ENCODE peak calls at places on chromosome 4, in ten cellular contexts. One of them, this sample, is unnamed.

GRCh38 chr4:87240341-87240740 is 19.9 kb upstream of the KLHL8 start:
- DNase-seq in colonic mucosa: no peak
- DNase-seq in osteoblast: peak; percentile 43
- DNase-seq in astrocyte of the spinal cord: no peak
- DNase-seq in esophagus muscularis mucosa: no peak
- DNase-seq in WTC11: no peak
- DNase-seq in endodermal cell: no peak
- DNase-seq in nephron progenitor cell: no peak
- DNase-seq in MCF 10A: no peak
- DNase-seq in lower leg skin: no peak
- DNase-seq in this sample: no peak

GRCh38 chr4:59936566-59936965 is 1263.6 kb upstream of the ADGRL3 start:
- DNase-seq in MCF 10A: no peak
- DNase-seq in astrocyte of the spinal cord: no peak
- DNase-seq in colonic mucosa: no peak
- DNase-seq in osteoblast: no peak
- DNase-seq in nephron progenitor cell: no peak
- DNase-seq in WTC11: no peak
- DNase-seq in lower leg skin: no peak
- DNase-seq in esophagus muscularis mucosa: no peak
- DNase-seq in endodermal cell: no peak
- DNase-seq in this sample: no peak

GRCh38 chr4:138741366-138741765 is 274.2 kb upstream of the NOCT start:
- DNase-seq in osteoblast: no peak
- DNase-seq in lower leg skin: no peak
- DNase-seq in astrocyte of the spinal cord: no peak
- DNase-seq in MCF 10A: no peak
- DNase-seq in WTC11: no peak
- DNase-seq in esophagus muscularis mucosa: no peak
- DNase-seq in nephron progenitor cell: no peak
- DNase-seq in colonic mucosa: no peak
- DNase-seq in endodermal cell: no peak
- DNase-seq in this sample: no peak

GRCh38 chr4:86582453-86582852 is 11.7 kb upstream of the PTPN13 start:
- DNase-seq in astrocyte of the spinal cord: no peak
- DNase-seq in osteoblast: peak; percentile 25
- DNase-seq in endodermal cell: no peak
- DNase-seq in MCF 10A: no peak
- DNase-seq in WTC11: no peak
- DNase-seq in nephron progenitor cell: no peak
- DNase-seq in colonic mucosa: no peak
- DNase-seq in lower leg skin: no peak
- DNase-seq in esophagus muscularis mucosa: no peak
- DNase-seq in this sample: no peak

GRCh38 chr4:3145251-3145908 is 70.9 kb downstream of the HTT start:
- DNase-seq in astrocyte of the spinal cord: peak; percentile 42
- DNase-seq in esophagus muscularis mucosa: no peak
- DNase-seq in WTC11: no peak
- DNase-seq in osteoblast: no peak
- DNase-seq in colonic mucosa: no peak
- DNase-seq in nephron progenitor cell: no peak
- DNase-seq in MCF 10A: no peak
- DNase-seq in endodermal cell: no peak
- DNase-seq in lower leg skin: no peak
- DNase-seq in this sample: no peak

GRCh38 chr4:180923476-180923875 is 1319.7 kb upstream of the TENM3 start:
- DNase-seq in osteoblast: peak; percentile 47
- DNase-seq in lower leg skin: no peak
- DNase-seq in astrocyte of the spinal cord: peak; percentile 60
- DNase-seq in WTC11: no peak
- DNase-seq in colonic mucosa: no peak
- DNase-seq in esophagus muscularis mucosa: no peak
- DNase-seq in nephron progenitor cell: no peak
- DNase-seq in endodermal cell: no peak
- DNase-seq in MCF 10A: peak; percentile 3
- DNase-seq in this sample: no peak

GRCh38 chr4:7911044-7911578 is 28.6 kb downstream of the AFAP1 start:
- DNase-seq in osteoblast: peak; percentile 46
- DNase-seq in colonic mucosa: peak; percentile 33
- DNase-seq in endodermal cell: peak; percentile 87
- DNase-seq in WTC11: peak; percentile 48
- DNase-seq in MCF 10A: no peak
- DNase-seq in astrocyte of the spinal cord: peak; percentile 76
- DNase-seq in nephron progenitor cell: peak; percentile 45
- DNase-seq in lower leg skin: no peak
- DNase-seq in esophagus muscularis mucosa: no peak
- DNase-seq in this sample: no peak

GRCh38 chr4:60744767-60745166 is 455.4 kb upstream of the ADGRL3 start:
- DNase-seq in astrocyte of the spinal cord: no peak
- DNase-seq in colonic mucosa: no peak
- DNase-seq in lower leg skin: no peak
- DNase-seq in osteoblast: no peak
- DNase-seq in WTC11: peak; percentile 19
- DNase-seq in nephron progenitor cell: no peak
- DNase-seq in esophagus muscularis mucosa: no peak
- DNase-seq in endodermal cell: peak; percentile 61
- DNase-seq in MCF 10A: no peak
- DNase-seq in this sample: peak; percentile 38

GRCh38 chr4:71293705-71294104 is 45.1 kb upstream of the SLC4A4 start:
- DNase-seq in nephron progenitor cell: no peak
- DNase-seq in astrocyte of the spinal cord: peak; percentile 62
- DNase-seq in lower leg skin: no peak
- DNase-seq in colonic mucosa: no peak
- DNase-seq in osteoblast: peak; percentile 58
- DNase-seq in endodermal cell: no peak
- DNase-seq in esophagus muscularis mucosa: no peak
- DNase-seq in MCF 10A: peak; percentile 49
- DNase-seq in WTC11: no peak
- DNase-seq in this sample: no peak

GRCh38 chr4:88215351-88215750 is 56.9 kb upstream of the ABCG2 start:
- DNase-seq in osteoblast: no peak
- DNase-seq in astrocyte of the spinal cord: no peak
- DNase-seq in endodermal cell: no peak
- DNase-seq in esophagus muscularis mucosa: peak; percentile 37
- DNase-seq in lower leg skin: no peak
- DNase-seq in nephron progenitor cell: no peak
- DNase-seq in MCF 10A: no peak
- DNase-seq in colonic mucosa: no peak
- DNase-seq in WTC11: no peak
- DNase-seq in this sample: no peak

GRCh38 chr4:112348488-112349158 is 51.5 kb downstream of the ALPK1 start:
- DNase-seq in MCF 10A: peak; percentile 57
- DNase-seq in colonic mucosa: peak; percentile 35
- DNase-seq in nephron progenitor cell: peak; percentile 49
- DNase-seq in osteoblast: peak; percentile 75
- DNase-seq in lower leg skin: peak; percentile 90
- DNase-seq in esophagus muscularis mucosa: peak; percentile 93
- DNase-seq in astrocyte of the spinal cord: peak; percentile 67
- DNase-seq in WTC11: peak; percentile 61
- DNase-seq in endodermal cell: peak; percentile 89
- DNase-seq in this sample: peak; percentile 51

GRCh38 chr4:70721747-70722146 is at the start of gene RUFY3:
- DNase-seq in WTC11: no peak
- DNase-seq in lower leg skin: no peak
- DNase-seq in nephron progenitor cell: no peak
- DNase-seq in endodermal cell: no peak
- DNase-seq in colonic mucosa: no peak
- DNase-seq in astrocyte of the spinal cord: peak; percentile 94
- DNase-seq in osteoblast: peak; percentile 91
- DNase-seq in esophagus muscularis mucosa: no peak
- DNase-seq in MCF 10A: no peak
- DNase-seq in this sample: no peak

GRCh38 chr4:8525383-8526120 is 54.6 kb upstream of the GPR78 start:
- DNase-seq in endodermal cell: no peak
- DNase-seq in colonic mucosa: no peak
- DNase-seq in WTC11: no peak
- DNase-seq in esophagus muscularis mucosa: no peak
- DNase-seq in astrocyte of the spinal cord: no peak
- DNase-seq in nephron progenitor cell: no peak
- DNase-seq in osteoblast: peak; percentile 87
- DNase-seq in lower leg skin: no peak
- DNase-seq in MCF 10A: no peak
- DNase-seq in this sample: peak; percentile 64

GRCh38 chr4:159766241-159766640 is 663.4 kb downstream of the RAPGEF2 start:
- DNase-seq in osteoblast: no peak
- DNase-seq in nephron progenitor cell: no peak
- DNase-seq in lower leg skin: no peak
- DNase-seq in WTC11: no peak
- DNase-seq in esophagus muscularis mucosa: no peak
- DNase-seq in colonic mucosa: no peak
- DNase-seq in MCF 10A: no peak
- DNase-seq in endodermal cell: no peak
- DNase-seq in astrocyte of the spinal cord: no peak
- DNase-seq in this sample: no peak

GRCh38 chr4:39976945-39977488 is 694 bp downstream of the PDS5A start:
- DNase-seq in MCF 10A: peak; percentile 39
- DNase-seq in colonic mucosa: peak; percentile 50
- DNase-seq in endodermal cell: peak; percentile 69
- DNase-seq in esophagus muscularis mucosa: no peak
- DNase-seq in astrocyte of the spinal cord: peak; percentile 15
- DNase-seq in osteoblast: peak; percentile 89
- DNase-seq in WTC11: peak; percentile 23
- DNase-seq in lower leg skin: peak; percentile 90
- DNase-seq in nephron progenitor cell: peak; percentile 59
- DNase-seq in this sample: no peak

GRCh38 chr4:110518889-110519490 is 43.0 kb downstream of the ENPEP start:
- DNase-seq in WTC11: no peak
- DNase-seq in MCF 10A: peak; percentile 55
- DNase-seq in astrocyte of the spinal cord: peak; percentile 33
- DNase-seq in nephron progenitor cell: peak; percentile 33
- DNase-seq in colonic mucosa: peak; percentile 48
- DNase-seq in endodermal cell: peak; percentile 66
- DNase-seq in esophagus muscularis mucosa: no peak
- DNase-seq in lower leg skin: no peak
- DNase-seq in osteoblast: no peak
- DNase-seq in this sample: no peak

DNA sequence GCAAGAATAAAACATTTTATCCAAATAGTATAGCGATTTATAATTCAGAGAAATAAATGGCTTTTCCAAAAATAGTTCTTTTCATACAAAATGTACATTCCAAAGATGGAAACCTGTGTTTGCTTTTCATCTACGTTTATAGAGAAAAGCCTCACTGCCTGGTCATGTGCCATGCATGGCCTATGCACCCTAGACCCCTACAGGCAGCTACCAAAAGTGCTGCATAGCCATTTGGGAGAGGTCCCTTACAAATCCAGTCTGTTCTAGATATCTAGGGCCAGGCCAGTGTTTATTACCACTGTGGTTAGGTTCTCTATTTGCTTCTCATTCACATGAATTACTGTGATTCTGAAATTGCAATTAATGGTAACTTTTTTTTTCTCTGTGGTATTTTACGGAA is 17.2 kb downstream of the HMGB2 start:
- DNase-seq in astrocyte of the spinal cord: no peak
- DNase-seq in nephron progenitor cell: no peak
- DNase-seq in WTC11: peak; percentile 52
- DNase-seq in osteoblast: no peak
- DNase-seq in colonic mucosa: no peak
- DNase-seq in lower leg skin: no peak
- DNase-seq in esophagus muscularis mucosa: no peak
- DNase-seq in endodermal cell: peak; percentile 72
- DNase-seq in MCF 10A: no peak
- DNase-seq in this sample: peak; percentile 30
- TF ChIP-seq CTCF in astrocyte of the spinal cord: peak; percentile 9
- TF ChIP-seq CTCF in nephron progenitor cell: no peak
- TF ChIP-seq CTCF in WTC11: peak; percentile 28
- TF ChIP-seq CTCF in osteoblast: peak; percentile 19
- TF ChIP-seq CTCF in colonic mucosa: no peak
- TF ChIP-seq CTCF in lower leg skin: no peak
- TF ChIP-seq CTCF in esophagus muscularis mucosa: no peak
- TF ChIP-seq CTCF in endodermal cell: peak; percentile 79
- TF ChIP-seq CTCF in MCF 10A: no peak
- TF ChIP-seq CTCF in this sample: peak; percentile 23

GRCh38 chr4:186169942-186170802 is 21.2 kb upstream of the CYP4V2 start:
- DNase-seq in astrocyte of the spinal cord: no peak
- DNase-seq in colonic mucosa: no peak
- DNase-seq in lower leg skin: no peak
- DNase-seq in endodermal cell: no peak
- DNase-seq in osteoblast: no peak
- DNase-seq in MCF 10A: no peak
- DNase-seq in nephron progenitor cell: no peak
- DNase-seq in esophagus muscularis mucosa: no peak
- DNase-seq in WTC11: no peak
- DNase-seq in this sample: no peak
- TF ChIP-seq CTCF in astrocyte of the spinal cord: peak; percentile 3
- TF ChIP-seq CTCF in colonic mucosa: no peak
- TF ChIP-seq CTCF in lower leg skin: no peak
- TF ChIP-seq CTCF in endodermal cell: peak; percentile 57
- TF ChIP-seq CTCF in osteoblast: no peak
- TF ChIP-seq CTCF in MCF 10A: no peak
- TF ChIP-seq CTCF in nephron progenitor cell: peak; percentile 16
- TF ChIP-seq CTCF in esophagus muscularis mucosa: no peak
- TF ChIP-seq CTCF in WTC11: no peak
- TF ChIP-seq CTCF in this sample: no peak

DNA sequence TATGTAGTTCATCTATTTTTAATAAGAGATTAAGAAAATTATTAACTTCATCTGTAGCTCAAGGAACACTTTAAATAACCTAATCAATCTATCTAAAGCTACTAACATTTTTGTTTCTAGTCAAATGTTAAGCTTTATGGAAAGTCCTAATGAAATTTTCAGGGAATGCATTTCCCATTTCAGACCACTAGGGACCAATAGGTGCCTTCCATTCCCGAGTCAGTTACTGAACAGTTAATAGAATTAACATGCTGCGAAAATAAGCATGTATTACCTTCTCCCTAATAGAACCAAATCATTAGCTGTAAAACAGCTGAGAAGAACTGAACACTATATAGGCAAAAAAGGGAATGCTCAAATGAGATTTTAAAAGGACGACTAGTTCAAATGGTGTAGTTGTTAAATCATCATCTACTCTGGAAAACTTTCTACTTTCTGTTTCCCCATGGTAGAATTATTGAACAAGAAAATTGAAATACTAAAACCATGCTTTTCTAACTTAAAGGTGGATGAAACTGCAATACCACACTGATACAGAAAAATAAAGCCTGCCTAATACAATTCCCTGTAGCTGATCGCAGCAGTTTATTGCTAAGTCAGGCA is 22.5 kb downstream of the STX18 start:
- DNase-seq in lower leg skin: no peak
- DNase-seq in MCF 10A: peak; percentile 48
- DNase-seq in nephron progenitor cell: no peak
- DNase-seq in astrocyte of the spinal cord: peak; percentile 40
- DNase-seq in colonic mucosa: no peak
- DNase-seq in osteoblast: no peak
- DNase-seq in esophagus muscularis mucosa: no peak
- DNase-seq in endodermal cell: no peak
- DNase-seq in WTC11: no peak
- DNase-seq in this sample: no peak
- TF ChIP-seq CTCF in lower leg skin: no peak
- TF ChIP-seq CTCF in MCF 10A: peak; percentile 59
- TF ChIP-seq CTCF in nephron progenitor cell: peak; percentile 70
- TF ChIP-seq CTCF in astrocyte of the spinal cord: peak; percentile 77
- TF ChIP-seq CTCF in colonic mucosa: peak; percentile 45
- TF ChIP-seq CTCF in osteoblast: peak; percentile 60
- TF ChIP-seq CTCF in esophagus muscularis mucosa: peak; percentile 16
- TF ChIP-seq CTCF in endodermal cell: peak; percentile 79
- TF ChIP-seq CTCF in WTC11: peak; percentile 39
- TF ChIP-seq CTCF in this sample: peak; percentile 62

DNA sequence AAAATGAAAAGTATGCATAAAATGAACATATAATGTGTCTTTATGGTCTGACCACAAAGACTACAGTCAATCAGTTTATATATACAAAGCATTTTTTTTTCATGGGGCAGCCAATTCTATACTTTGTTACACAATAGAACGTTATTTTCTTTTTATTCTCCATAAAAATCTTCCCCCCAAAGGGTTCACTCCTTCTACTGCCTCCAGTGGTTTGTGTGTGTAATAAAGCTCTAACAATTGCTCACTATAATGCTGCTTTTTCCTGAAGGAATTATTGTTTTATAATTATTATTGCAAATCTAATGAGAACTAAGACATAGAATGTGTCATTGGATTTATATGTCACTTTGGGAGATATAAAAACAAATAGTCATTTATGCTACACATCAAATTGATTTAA is 664.1 kb upstream of the PABPC4L start:
- DNase-seq in lower leg skin: no peak
- DNase-seq in esophagus muscularis mucosa: no peak
- DNase-seq in colonic mucosa: no peak
- DNase-seq in astrocyte of the spinal cord: no peak
- DNase-seq in nephron progenitor cell: no peak
- DNase-seq in osteoblast: no peak
- DNase-seq in WTC11: no peak
- DNase-seq in endodermal cell: no peak
- DNase-seq in MCF 10A: no peak
- DNase-seq in this sample: no peak
- TF ChIP-seq CTCF in lower leg skin: no peak
- TF ChIP-seq CTCF in esophagus muscularis mucosa: no peak
- TF ChIP-seq CTCF in colonic mucosa: no peak
- TF ChIP-seq CTCF in astrocyte of the spinal cord: no peak
- TF ChIP-seq CTCF in nephron progenitor cell: no peak
- TF ChIP-seq CTCF in osteoblast: no peak
- TF ChIP-seq CTCF in WTC11: no peak
- TF ChIP-seq CTCF in endodermal cell: peak; percentile 68
- TF ChIP-seq CTCF in MCF 10A: peak; percentile 22
- TF ChIP-seq CTCF in this sample: peak; percentile 1

This sample was measured in Caco-2.